ENCODE peak calls at places on chromosomes 11 and 22, in eight cellular contexts. Z is transverse colon, H is uterus, J is heart right ventricle, F is DND-41, X is aorta, S is GM12878, G is fibroblast of lung. K is an unnamed sample.

GRCh38 chr11:6480299-6480914 is 724 bp downstream of the ARFIP2 start:
- DNase-seq in X (no peak), H (peak; percentile 28), F (no peak), Z (no peak), G (no peak), S (no peak), J (no peak), K (no peak)

GRCh38 chr11:74647404-74647803 is 55.0 kb downstream of the POLD3 start:
- DNase-seq in H (no peak), X (no peak), Z (no peak), J (no peak), S (no peak), F (no peak), G (peak; percentile 11), K (no peak)

GRCh38 chr11:20353829-20354434 is 9.6 kb upstream of the HTATIP2 start:
- DNase-seq in J (peak; percentile 17), H (no peak), S (no peak), X (no peak), Z (peak; percentile 45), G (peak; percentile 24), F (peak; percentile 25), K (no peak)

GRCh38 chr22:19480173-19480568 is 451 bp downstream of the CDC45 start:
- DNase-seq in G (no peak), Z (no peak), X (no peak), F (no peak), H (no peak), J (no peak), S (no peak), K (no peak)

GRCh38 chr11:69826773-69827172 is 7.6 kb upstream of the FGF3 start:
- DNase-seq in X (no peak), G (no peak), Z (no peak), H (no peak), J (no peak), F (no peak), S (no peak), K (no peak)

GRCh38 chr11:67099841-67100324 is 19.2 kb upstream of the KDM2A start:
- DNase-seq in Z (no peak), H (no peak), F (peak; percentile 32), X (peak; percentile 30), G (no peak), J (no peak), S (peak; percentile 63), K (no peak)

GRCh38 chr22:33018232-33018864 is 39.8 kb downstream of the SYN3 start:
- DNase-seq in H (peak; percentile 22), X (no peak), F (peak; percentile 56), Z (peak; percentile 39), G (peak; percentile 21), S (peak; percentile 8), J (peak; percentile 53), K (no peak)

GRCh38 chr11:819129-819931 is 616 bp downstream of the PNPLA2 start:
- DNase-seq in Z (peak; percentile 96), H (peak; percentile 92), G (peak; percentile 73), F (peak; percentile 93), S (no peak), J (peak; percentile 93), X (peak; percentile 95), K (peak; percentile 62)

GRCh38 chr11:44709281-44709562 is 17.5 kb upstream of the TSPAN18 start:
- DNase-seq in G (no peak), X (no peak), J (no peak), Z (no peak), H (no peak), F (no peak), S (no peak), K (no peak)

GRCh38 chr11:11583801-11584445 is 37.9 kb downstream of the GALNT18 start:
- DNase-seq in Z (no peak), J (no peak), X (no peak), H (no peak), F (no peak), S (no peak), G (peak; percentile 53), K (no peak)

GRCh38 chr11:83035070-83035854 is 36.4 kb downstream of the RAB30 start:
- DNase-seq in X (no peak), F (no peak), G (peak; percentile 20), S (no peak), Z (no peak), H (peak; percentile 35), J (no peak), K (no peak)

GRCh38 chr11:24240496-24240895 is 256.4 kb upstream of the LUZP2 start:
- DNase-seq in X (no peak), H (no peak), Z (no peak), G (no peak), S (no peak), J (no peak), F (no peak), K (no peak)

GRCh38 chr11:67312187-67313021 is 9.1 kb downstream of the SSH3 start:
- DNase-seq in G (no peak), H (no peak), X (no peak), J (no peak), F (no peak), Z (peak; percentile 85), S (no peak), K (no peak)

GRCh38 chr22:43546186-43546585 is 134.4 kb downstream of the MPPED1 start:
- DNase-seq in J (no peak), H (no peak), F (no peak), Z (no peak), X (no peak), G (no peak), S (no peak), K (no peak)

GRCh38 chr22:38272373-38273134 is at the start of gene TMEM184B:
- DNase-seq in S (no peak), F (peak; percentile 78), H (peak; percentile 73), Z (peak; percentile 83), X (peak; percentile 83), J (peak; percentile 71), G (peak; percentile 54), K (no peak)

GRCh38 chr11:37788141-37788877 is 1190.3 kb upstream of the RAG2 start:
- DNase-seq in S (no peak), X (no peak), F (no peak), J (no peak), H (no peak), G (peak; percentile 98), Z (no peak), K (no peak)

DNA sequence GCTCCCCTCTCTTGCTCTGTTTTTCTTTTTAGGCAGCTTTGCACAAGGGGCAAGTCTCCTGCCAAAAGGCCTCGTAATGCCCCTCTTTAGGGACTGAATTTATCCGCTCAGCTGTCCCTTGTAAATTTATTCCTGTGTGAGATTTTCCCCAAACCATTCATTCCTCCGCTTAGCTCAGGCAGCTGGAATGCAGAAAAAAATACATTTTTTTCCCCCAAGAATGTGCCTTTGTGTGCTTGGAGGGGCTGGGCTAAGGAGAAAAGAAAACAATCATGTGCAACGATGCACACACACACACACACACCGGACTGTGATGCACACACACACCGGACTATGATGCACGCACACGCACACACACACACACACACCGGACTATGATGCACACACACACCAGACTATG is 196.8 kb downstream of the SNX19 start:
- DNase-seq in J (no peak), H (no peak), F (no peak), Z (no peak), G (peak; percentile 92), X (no peak), S (no peak), K (no peak)
- H3K27ac ChIP-seq in J (no peak overlapping the region), H (no peak overlapping the region), F (no peak overlapping the region), Z (no peak overlapping the region), G (no peak overlapping the region), X (no peak overlapping the region), S (no peak overlapping the region), K (no peak overlapping the region)

GRCh38 chr22:49418943-49419342 is 408.7 kb downstream of the BRD1 start:
- DNase-seq in J (no peak), H (no peak), F (no peak), X (no peak), G (no peak), Z (no peak), S (no peak), K (no peak)

GRCh38 chr22:49420651-49421050 is 407.0 kb downstream of the BRD1 start:
- DNase-seq in F (no peak), S (no peak), Z (no peak), J (no peak), X (no peak), H (no peak), G (no peak), K (no peak)

GRCh38 chr22:49418341-49418894 is 409.3 kb downstream of the BRD1 start:
- DNase-seq in G (no peak), Z (no peak), J (no peak), H (no peak), S (no peak), F (no peak), X (no peak), K (no peak)

GRCh38 chr22:49417833-49418232 is 409.8 kb downstream of the BRD1 start:
- DNase-seq in S (no peak), J (no peak), F (no peak), X (no peak), Z (no peak), H (no peak), G (no peak), K (no peak)

GRCh38 chr22:49419661-49420060 is 408.0 kb downstream of the BRD1 start:
- DNase-seq in J (no peak), G (no peak), X (no peak), Z (no peak), S (no peak), H (no peak), F (no peak), K (no peak)
- H3K9me3 ChIP-seq in J (no peaks in the 10 kb centered on the region), G (no peaks in the 10 kb centered on the region), X (peaks cover 4% of the 10 kb centered on the region), Z (no peaks in the 10 kb centered on the region), S (no peaks in the 10 kb centered on the region), H (no peaks in the 10 kb centered on the region), F (no peaks in the 10 kb centered on the region), K (no peaks in the 10 kb centered on the region)

DNA sequence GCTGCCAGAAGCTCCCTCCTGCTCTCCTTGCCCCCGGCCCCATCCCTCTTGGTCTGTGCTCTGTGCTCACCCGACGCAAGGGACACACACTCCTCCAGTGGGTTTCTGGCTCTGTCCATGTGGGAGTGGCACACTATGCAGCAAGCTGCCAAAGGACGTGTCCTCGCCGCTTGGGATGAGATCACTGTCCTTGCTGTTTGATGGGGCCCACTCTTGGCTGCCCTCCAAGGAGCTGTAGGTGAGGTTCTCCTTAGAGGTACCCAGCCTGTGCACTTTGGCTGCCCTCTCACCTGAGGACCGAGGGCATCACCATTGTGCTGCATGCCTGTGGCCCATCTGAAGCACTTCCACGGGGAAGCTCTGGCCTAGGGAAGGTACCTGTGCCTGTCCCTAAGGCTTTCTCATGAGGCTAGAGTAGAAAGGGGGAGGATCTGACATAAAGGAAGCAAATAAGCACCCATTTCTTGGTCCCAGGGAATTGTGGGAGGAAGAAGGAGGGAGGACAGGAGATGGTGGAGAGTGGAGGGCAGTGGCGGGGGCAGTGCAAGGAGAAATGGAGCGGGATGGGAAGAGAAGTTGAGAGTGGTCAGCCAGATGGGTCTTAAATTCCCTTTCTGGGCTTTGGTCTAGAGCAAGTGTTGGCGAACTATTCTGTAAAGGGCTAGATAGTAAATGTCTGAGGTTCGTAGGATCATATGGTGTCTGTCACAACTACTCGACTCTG is 47.2 kb upstream of the AMPD3 start:
- DNase-seq in J (no peak), S (no peak), X (no peak), G (no peak), F (no peak), Z (no peak), H (no peak), K (no peak)
- H3K27ac ChIP-seq in J (no peak overlapping the region), S (no peak overlapping the region), X (no peak overlapping the region), G (no peak overlapping the region), F (no peak overlapping the region), Z (no peak overlapping the region), H (no peak overlapping the region), K (peak overlapping the region; percentile 62)

DNA sequence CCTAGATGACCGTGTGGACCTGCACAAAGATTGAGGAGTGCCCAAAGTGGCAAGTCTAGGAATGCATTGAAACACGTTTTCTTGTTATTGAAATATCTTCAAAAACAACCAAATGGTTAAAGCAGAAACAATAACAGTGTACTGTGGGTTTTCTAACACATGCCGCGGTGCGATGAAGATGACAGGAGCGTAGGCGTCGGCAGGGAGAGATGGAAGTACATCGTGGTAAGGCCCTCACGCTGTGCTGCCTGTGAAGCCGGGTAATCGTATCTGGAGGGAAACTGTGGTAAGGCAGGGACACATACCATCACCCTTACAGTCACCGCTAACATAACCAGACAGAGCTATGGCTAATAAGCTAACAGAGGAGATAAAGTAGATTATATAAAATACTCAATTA is 261.4 kb downstream of the TBC1D22A start:
- DNase-seq in G (no peak), X (no peak), Z (no peak), F (no peak), S (no peak), H (no peak), J (no peak), K (no peak)
- H3K9me3 ChIP-seq in G (no peaks in the 10 kb centered on the region), X (no peaks in the 10 kb centered on the region), Z (no peaks in the 10 kb centered on the region), F (peaks cover 15% of the 10 kb centered on the region), S (peaks cover 14% of the 10 kb centered on the region), H (no peaks in the 10 kb centered on the region), J (no peaks in the 10 kb centered on the region), K (no peaks in the 10 kb centered on the region)